ENCODE peak calls at places on chromosomes 13 and 19, in four cellular contexts. One of them, this sample, is unnamed.
A peak's percentile ranks its signal among the peaks of the same experiment; 100 is the strongest.

GRCh38 chr19:10135551-10136334 is 16.0 kb upstream of the EIF3G start:
- DNase-seq in HEK293T: no peak
- DNase-seq in neural crest cell: no peak
- DNase-seq in stimulated activated CD8-positive, alpha-beta memory T cell treated with anti-CD3 and anti-CD28 coated beads, Interleukin-4, amount 100 ng/mL, for 1 hour: no peak
- DNase-seq in this sample: no peak

GRCh38 chr13:49213997-49214916 is 5.9 kb upstream of the MLNR start:
- DNase-seq in HEK293T: no peak
- DNase-seq in neural crest cell: no peak
- DNase-seq in stimulated activated CD8-positive, alpha-beta memory T cell treated with anti-CD3 and anti-CD28 coated beads, Interleukin-4, amount 100 ng/mL, for 1 hour: no peak
- DNase-seq in this sample: no peak

GRCh38 chr13:28145049-28145448 is 6.7 kb downstream of the PAN3 start:
- DNase-seq in HEK293T: no peak
- DNase-seq in neural crest cell: no peak
- DNase-seq in stimulated activated CD8-positive, alpha-beta memory T cell treated with anti-CD3 and anti-CD28 coated beads, Interleukin-4, amount 100 ng/mL, for 1 hour: no peak
- DNase-seq in this sample: no peak

GRCh38 chr13:21075303-21076264 is 14.2 kb upstream of the LATS2 start:
- DNase-seq in HEK293T: no peak
- DNase-seq in neural crest cell: peak; percentile 55
- DNase-seq in stimulated activated CD8-positive, alpha-beta memory T cell treated with anti-CD3 and anti-CD28 coated beads, Interleukin-4, amount 100 ng/mL, for 1 hour: no peak
- DNase-seq in this sample: peak; percentile 41

GRCh38 chr13:98035373-98035772 is 81.9 kb downstream of the IPO5 start:
- DNase-seq in HEK293T: no peak
- DNase-seq in neural crest cell: no peak
- DNase-seq in stimulated activated CD8-positive, alpha-beta memory T cell treated with anti-CD3 and anti-CD28 coated beads, Interleukin-4, amount 100 ng/mL, for 1 hour: no peak
- DNase-seq in this sample: no peak

GRCh38 chr13:95603887-95604533 is 40.5 kb downstream of the DZIP1 start:
- DNase-seq in HEK293T: no peak
- DNase-seq in neural crest cell: no peak
- DNase-seq in stimulated activated CD8-positive, alpha-beta memory T cell treated with anti-CD3 and anti-CD28 coated beads, Interleukin-4, amount 100 ng/mL, for 1 hour: no peak
- DNase-seq in this sample: no peak

GRCh38 chr19:49513746-49514118 is 1.3 kb downstream of the FCGRT start:
- DNase-seq in HEK293T: no peak
- DNase-seq in neural crest cell: no peak
- DNase-seq in stimulated activated CD8-positive, alpha-beta memory T cell treated with anti-CD3 and anti-CD28 coated beads, Interleukin-4, amount 100 ng/mL, for 1 hour: no peak
- DNase-seq in this sample: no peak

GRCh38 chr13:72504026-72504925 is 223.2 kb downstream of the MZT1 start:
- DNase-seq in HEK293T: no peak
- DNase-seq in neural crest cell: no peak
- DNase-seq in stimulated activated CD8-positive, alpha-beta memory T cell treated with anti-CD3 and anti-CD28 coated beads, Interleukin-4, amount 100 ng/mL, for 1 hour: no peak
- DNase-seq in this sample: no peak

GRCh38 chr19:2015611-2015950 is at the start of gene BTBD2:
- DNase-seq in HEK293T: peak; percentile 68
- DNase-seq in neural crest cell: no peak
- DNase-seq in stimulated activated CD8-positive, alpha-beta memory T cell treated with anti-CD3 and anti-CD28 coated beads, Interleukin-4, amount 100 ng/mL, for 1 hour: no peak
- DNase-seq in this sample: peak; percentile 78

GRCh38 chr19:36638862-36639510 is 27.7 kb downstream of the ZNF461 start:
- DNase-seq in HEK293T: no peak
- DNase-seq in neural crest cell: no peak
- DNase-seq in stimulated activated CD8-positive, alpha-beta memory T cell treated with anti-CD3 and anti-CD28 coated beads, Interleukin-4, amount 100 ng/mL, for 1 hour: no peak
- DNase-seq in this sample: no peak

GRCh38 chr19:46009530-46010510 is 13.0 kb downstream of the PGLYRP1 start:
- DNase-seq in HEK293T: peak; percentile 79
- DNase-seq in neural crest cell: peak; percentile 77
- DNase-seq in stimulated activated CD8-positive, alpha-beta memory T cell treated with anti-CD3 and anti-CD28 coated beads, Interleukin-4, amount 100 ng/mL, for 1 hour: peak; percentile 37
- DNase-seq in this sample: peak; percentile 60

GRCh38 chr13:60679928-60680693 is 283.1 kb downstream of the TDRD3 start:
- DNase-seq in HEK293T: no peak
- DNase-seq in neural crest cell: no peak
- DNase-seq in stimulated activated CD8-positive, alpha-beta memory T cell treated with anti-CD3 and anti-CD28 coated beads, Interleukin-4, amount 100 ng/mL, for 1 hour: no peak
- DNase-seq in this sample: no peak

GRCh38 chr19:42420055-42420544 is 7.1 kb downstream of the LIPE start:
- DNase-seq in HEK293T: peak; percentile 61
- DNase-seq in neural crest cell: no peak
- DNase-seq in stimulated activated CD8-positive, alpha-beta memory T cell treated with anti-CD3 and anti-CD28 coated beads, Interleukin-4, amount 100 ng/mL, for 1 hour: peak; percentile 52
- DNase-seq in this sample: no peak

GRCh38 chr19:18478545-18479311 is 40.8 kb upstream of the ISYNA1 start:
- DNase-seq in HEK293T: no peak
- DNase-seq in neural crest cell: no peak
- DNase-seq in stimulated activated CD8-positive, alpha-beta memory T cell treated with anti-CD3 and anti-CD28 coated beads, Interleukin-4, amount 100 ng/mL, for 1 hour: no peak
- DNase-seq in this sample: peak; percentile 84

GRCh38 chr13:32022292-32022691 is 9.3 kb upstream of the FRY start:
- DNase-seq in HEK293T: no peak
- DNase-seq in neural crest cell: no peak
- DNase-seq in stimulated activated CD8-positive, alpha-beta memory T cell treated with anti-CD3 and anti-CD28 coated beads, Interleukin-4, amount 100 ng/mL, for 1 hour: no peak
- DNase-seq in this sample: peak; percentile 49

GRCh38 chr19:19274716-19275115 is 1.6 kb upstream of the TM6SF2 start:
- DNase-seq in HEK293T: no peak
- DNase-seq in neural crest cell: no peak
- DNase-seq in stimulated activated CD8-positive, alpha-beta memory T cell treated with anti-CD3 and anti-CD28 coated beads, Interleukin-4, amount 100 ng/mL, for 1 hour: no peak
- DNase-seq in this sample: no peak

GRCh38 chr13:94249512-94249911 is 230.0 kb downstream of the DCT start:
- DNase-seq in HEK293T: peak; percentile 64
- DNase-seq in neural crest cell: no peak
- DNase-seq in stimulated activated CD8-positive, alpha-beta memory T cell treated with anti-CD3 and anti-CD28 coated beads, Interleukin-4, amount 100 ng/mL, for 1 hour: no peak
- DNase-seq in this sample: no peak

GRCh38 chr19:42436006-42436405 is 6.7 kb downstream of the CXCL17 start:
- DNase-seq in HEK293T: no peak
- DNase-seq in neural crest cell: no peak
- DNase-seq in stimulated activated CD8-positive, alpha-beta memory T cell treated with anti-CD3 and anti-CD28 coated beads, Interleukin-4, amount 100 ng/mL, for 1 hour: no peak
- DNase-seq in this sample: no peak

GRCh38 chr19:55283548-55284393 is at the start of gene BRSK1:
- DNase-seq in HEK293T: peak; percentile 46
- DNase-seq in neural crest cell: peak; percentile 65
- DNase-seq in stimulated activated CD8-positive, alpha-beta memory T cell treated with anti-CD3 and anti-CD28 coated beads, Interleukin-4, amount 100 ng/mL, for 1 hour: no peak
- DNase-seq in this sample: peak; percentile 64

GRCh38 chr19:29098863-29099481 is 114.0 kb downstream of the UQCRFS1 start:
- DNase-seq in HEK293T: no peak
- DNase-seq in neural crest cell: no peak
- DNase-seq in stimulated activated CD8-positive, alpha-beta memory T cell treated with anti-CD3 and anti-CD28 coated beads, Interleukin-4, amount 100 ng/mL, for 1 hour: no peak
- DNase-seq in this sample: peak; percentile 36

GRCh38 chr13:26623125-26623524 is 65.6 kb downstream of the WASF3 start:
- DNase-seq in HEK293T: no peak
- DNase-seq in neural crest cell: no peak
- DNase-seq in stimulated activated CD8-positive, alpha-beta memory T cell treated with anti-CD3 and anti-CD28 coated beads, Interleukin-4, amount 100 ng/mL, for 1 hour: no peak
- DNase-seq in this sample: no peak

GRCh38 chr13:30774214-30774730 is 38.9 kb downstream of the ALOX5AP start:
- DNase-seq in HEK293T: no peak
- DNase-seq in neural crest cell: no peak
- DNase-seq in stimulated activated CD8-positive, alpha-beta memory T cell treated with anti-CD3 and anti-CD28 coated beads, Interleukin-4, amount 100 ng/mL, for 1 hour: no peak
- DNase-seq in this sample: no peak

GRCh38 chr13:86591862-86592261 is 792.6 kb upstream of the SLITRK6 start:
- DNase-seq in HEK293T: no peak
- DNase-seq in neural crest cell: no peak
- DNase-seq in stimulated activated CD8-positive, alpha-beta memory T cell treated with anti-CD3 and anti-CD28 coated beads, Interleukin-4, amount 100 ng/mL, for 1 hour: no peak
- DNase-seq in this sample: no peak

GRCh38 chr19:4556574-4557185 is 2.8 kb downstream of the SEMA6B start:
- DNase-seq in HEK293T: peak; percentile 99
- DNase-seq in neural crest cell: peak; percentile 43
- DNase-seq in stimulated activated CD8-positive, alpha-beta memory T cell treated with anti-CD3 and anti-CD28 coated beads, Interleukin-4, amount 100 ng/mL, for 1 hour: no peak
- DNase-seq in this sample: no peak

GRCh38 chr13:98203641-98204326 is 26.7 kb upstream of the RNF113B start:
- DNase-seq in HEK293T: no peak
- DNase-seq in neural crest cell: no peak
- DNase-seq in stimulated activated CD8-positive, alpha-beta memory T cell treated with anti-CD3 and anti-CD28 coated beads, Interleukin-4, amount 100 ng/mL, for 1 hour: no peak
- DNase-seq in this sample: no peak

GRCh38 chr13:30863231-30863630 is 42.8 kb upstream of the MEDAG start:
- DNase-seq in HEK293T: no peak
- DNase-seq in neural crest cell: no peak
- DNase-seq in stimulated activated CD8-positive, alpha-beta memory T cell treated with anti-CD3 and anti-CD28 coated beads, Interleukin-4, amount 100 ng/mL, for 1 hour: no peak
- DNase-seq in this sample: no peak

GRCh38 chr19:15292847-15293582 is 39.3 kb downstream of the BRD4 start:
- DNase-seq in HEK293T: no peak
- DNase-seq in neural crest cell: no peak
- DNase-seq in stimulated activated CD8-positive, alpha-beta memory T cell treated with anti-CD3 and anti-CD28 coated beads, Interleukin-4, amount 100 ng/mL, for 1 hour: no peak
- DNase-seq in this sample: no peak

GRCh38 chr19:6667114-6667627 is 2.8 kb downstream of the TNFSF14 start:
- DNase-seq in HEK293T: no peak
- DNase-seq in neural crest cell: no peak
- DNase-seq in stimulated activated CD8-positive, alpha-beta memory T cell treated with anti-CD3 and anti-CD28 coated beads, Interleukin-4, amount 100 ng/mL, for 1 hour: no peak
- DNase-seq in this sample: no peak

GRCh38 chr19:16896098-16896912 is 7.5 kb downstream of the F2RL3 start:
- DNase-seq in HEK293T: no peak
- DNase-seq in neural crest cell: peak; percentile 14
- DNase-seq in stimulated activated CD8-positive, alpha-beta memory T cell treated with anti-CD3 and anti-CD28 coated beads, Interleukin-4, amount 100 ng/mL, for 1 hour: no peak
- DNase-seq in this sample: no peak

GRCh38 chr13:20713751-20714150 is 10.3 kb downstream of the IL17D start:
- DNase-seq in HEK293T: no peak
- DNase-seq in neural crest cell: no peak
- DNase-seq in stimulated activated CD8-positive, alpha-beta memory T cell treated with anti-CD3 and anti-CD28 coated beads, Interleukin-4, amount 100 ng/mL, for 1 hour: no peak
- DNase-seq in this sample: no peak

GRCh38 chr19:46932346-46932745 is 71.5 kb downstream of the ARHGAP35 start:
- DNase-seq in HEK293T: no peak
- DNase-seq in neural crest cell: no peak
- DNase-seq in stimulated activated CD8-positive, alpha-beta memory T cell treated with anti-CD3 and anti-CD28 coated beads, Interleukin-4, amount 100 ng/mL, for 1 hour: no peak
- DNase-seq in this sample: no peak

GRCh38 chr19:46487802-46488445 is 7.7 kb downstream of the PNMA8B start:
- DNase-seq in HEK293T: peak; percentile 84
- DNase-seq in neural crest cell: peak; percentile 96
- DNase-seq in stimulated activated CD8-positive, alpha-beta memory T cell treated with anti-CD3 and anti-CD28 coated beads, Interleukin-4, amount 100 ng/mL, for 1 hour: peak; percentile 57
- DNase-seq in this sample: peak; percentile 88

GRCh38 chr19:56668676-56669075 is 2.9 kb downstream of the ZNF835 start:
- DNase-seq in HEK293T: no peak
- DNase-seq in neural crest cell: no peak
- DNase-seq in stimulated activated CD8-positive, alpha-beta memory T cell treated with anti-CD3 and anti-CD28 coated beads, Interleukin-4, amount 100 ng/mL, for 1 hour: no peak
- DNase-seq in this sample: no peak

GRCh38 chr13:99470027-99470426 is 31.2 kb upstream of the TM9SF2 start:
- DNase-seq in HEK293T: no peak
- DNase-seq in neural crest cell: no peak
- DNase-seq in stimulated activated CD8-positive, alpha-beta memory T cell treated with anti-CD3 and anti-CD28 coated beads, Interleukin-4, amount 100 ng/mL, for 1 hour: no peak
- DNase-seq in this sample: no peak

GRCh38 chr19:14555918-14556661 is 15.8 kb downstream of the NDUFB7 start:
- DNase-seq in HEK293T: no peak
- DNase-seq in neural crest cell: no peak
- DNase-seq in stimulated activated CD8-positive, alpha-beta memory T cell treated with anti-CD3 and anti-CD28 coated beads, Interleukin-4, amount 100 ng/mL, for 1 hour: no peak
- DNase-seq in this sample: no peak